ENCODE peak calls at places on chromosomes 16 and 17, in four cellular contexts. One of them, this sample, is unnamed.

GRCh38 chr17:35148144-35148543 is 527 bp downstream of the UNC45B start:
- DNase-seq in A549: no peak
- DNase-seq in neural progenitor cell: no peak
- DNase-seq in stimulated activated CD4-positive, alpha-beta T cell treated with anti-CD3 and anti-CD28 coated beads, TNF-alpha, amount 100 ng/mL, for 48 hours: no peak
- DNase-seq in this sample: peak; percentile 23

GRCh38 chr17:67200727-67201301 is 44.2 kb downstream of the HELZ start:
- DNase-seq in A549: peak; percentile 58
- DNase-seq in neural progenitor cell: peak; percentile 12
- DNase-seq in stimulated activated CD4-positive, alpha-beta T cell treated with anti-CD3 and anti-CD28 coated beads, TNF-alpha, amount 100 ng/mL, for 48 hours: no peak
- DNase-seq in this sample: no peak

GRCh38 chr17:45093444-45094110 is 32.5 kb downstream of the NMT1 start:
- DNase-seq in A549: no peak
- DNase-seq in neural progenitor cell: no peak
- DNase-seq in stimulated activated CD4-positive, alpha-beta T cell treated with anti-CD3 and anti-CD28 coated beads, TNF-alpha, amount 100 ng/mL, for 48 hours: no peak
- DNase-seq in this sample: no peak

GRCh38 chr16:81466351-81466960 is 21.8 kb downstream of the CMIP start:
- DNase-seq in A549: no peak
- DNase-seq in neural progenitor cell: peak; percentile 35
- DNase-seq in stimulated activated CD4-positive, alpha-beta T cell treated with anti-CD3 and anti-CD28 coated beads, TNF-alpha, amount 100 ng/mL, for 48 hours: no peak
- DNase-seq in this sample: no peak

GRCh38 chr16:59859606-59860402 is 1125.7 kb upstream of the GOT2 start:
- DNase-seq in A549: no peak
- DNase-seq in neural progenitor cell: no peak
- DNase-seq in stimulated activated CD4-positive, alpha-beta T cell treated with anti-CD3 and anti-CD28 coated beads, TNF-alpha, amount 100 ng/mL, for 48 hours: no peak
- DNase-seq in this sample: no peak

GRCh38 chr17:41367426-41368075 is 2.1 kb downstream of the KRT33B start:
- DNase-seq in A549: peak; percentile 25
- DNase-seq in neural progenitor cell: no peak
- DNase-seq in stimulated activated CD4-positive, alpha-beta T cell treated with anti-CD3 and anti-CD28 coated beads, TNF-alpha, amount 100 ng/mL, for 48 hours: no peak
- DNase-seq in this sample: no peak

GRCh38 chr17:56185905-56186783 is 32.9 kb downstream of the ANKFN1 start:
- DNase-seq in A549: no peak
- DNase-seq in neural progenitor cell: no peak
- DNase-seq in stimulated activated CD4-positive, alpha-beta T cell treated with anti-CD3 and anti-CD28 coated beads, TNF-alpha, amount 100 ng/mL, for 48 hours: no peak
- DNase-seq in this sample: no peak

GRCh38 chr16:86680661-86681439 is 102.5 kb downstream of the FOXL1 start:
- DNase-seq in A549: no peak
- DNase-seq in neural progenitor cell: no peak
- DNase-seq in stimulated activated CD4-positive, alpha-beta T cell treated with anti-CD3 and anti-CD28 coated beads, TNF-alpha, amount 100 ng/mL, for 48 hours: no peak
- DNase-seq in this sample: no peak

GRCh38 chr16:80619824-80620223 is 79.0 kb downstream of the DYNLRB2 start:
- DNase-seq in A549: no peak
- DNase-seq in neural progenitor cell: no peak
- DNase-seq in stimulated activated CD4-positive, alpha-beta T cell treated with anti-CD3 and anti-CD28 coated beads, TNF-alpha, amount 100 ng/mL, for 48 hours: no peak
- DNase-seq in this sample: no peak

GRCh38 chr17:35048685-35049379 is 14.7 kb downstream of the RFFL start:
- DNase-seq in A549: no peak
- DNase-seq in neural progenitor cell: no peak
- DNase-seq in stimulated activated CD4-positive, alpha-beta T cell treated with anti-CD3 and anti-CD28 coated beads, TNF-alpha, amount 100 ng/mL, for 48 hours: no peak
- DNase-seq in this sample: no peak

GRCh38 chr16:85562102-85562786 is 50.9 kb upstream of the GSE1 start:
- DNase-seq in A549: no peak
- DNase-seq in neural progenitor cell: no peak
- DNase-seq in stimulated activated CD4-positive, alpha-beta T cell treated with anti-CD3 and anti-CD28 coated beads, TNF-alpha, amount 100 ng/mL, for 48 hours: no peak
- DNase-seq in this sample: no peak

GRCh38 chr17:33469911-33470310 is 176.8 kb upstream of the ASIC2 start:
- DNase-seq in A549: no peak
- DNase-seq in neural progenitor cell: no peak
- DNase-seq in stimulated activated CD4-positive, alpha-beta T cell treated with anti-CD3 and anti-CD28 coated beads, TNF-alpha, amount 100 ng/mL, for 48 hours: no peak
- DNase-seq in this sample: peak; percentile 51

GRCh38 chr16:27819881-27820610 is 243.5 kb downstream of the GSG1L start:
- DNase-seq in A549: no peak
- DNase-seq in neural progenitor cell: no peak
- DNase-seq in stimulated activated CD4-positive, alpha-beta T cell treated with anti-CD3 and anti-CD28 coated beads, TNF-alpha, amount 100 ng/mL, for 48 hours: no peak
- DNase-seq in this sample: no peak

GRCh38 chr17:49779730-49780220 is 8.7 kb upstream of the KAT7 start:
- DNase-seq in A549: peak; percentile 34
- DNase-seq in neural progenitor cell: peak; percentile 15
- DNase-seq in stimulated activated CD4-positive, alpha-beta T cell treated with anti-CD3 and anti-CD28 coated beads, TNF-alpha, amount 100 ng/mL, for 48 hours: no peak
- DNase-seq in this sample: no peak

GRCh38 chr17:59561042-59561441 is 4.4 kb upstream of the DHX40 start:
- DNase-seq in A549: peak; percentile 56
- DNase-seq in neural progenitor cell: peak; percentile 22
- DNase-seq in stimulated activated CD4-positive, alpha-beta T cell treated with anti-CD3 and anti-CD28 coated beads, TNF-alpha, amount 100 ng/mL, for 48 hours: no peak
- DNase-seq in this sample: peak; percentile 18

GRCh38 chr17:64262422-64263260 is at the start of gene TEX2:
- DNase-seq in A549: peak; percentile 59
- DNase-seq in neural progenitor cell: peak; percentile 45
- DNase-seq in stimulated activated CD4-positive, alpha-beta T cell treated with anti-CD3 and anti-CD28 coated beads, TNF-alpha, amount 100 ng/mL, for 48 hours: no peak
- DNase-seq in this sample: peak; percentile 46

GRCh38 chr16:48054881-48055601 is 100.8 kb downstream of the ABCC12 start:
- DNase-seq in A549: peak; percentile 30
- DNase-seq in neural progenitor cell: peak; percentile 75
- DNase-seq in stimulated activated CD4-positive, alpha-beta T cell treated with anti-CD3 and anti-CD28 coated beads, TNF-alpha, amount 100 ng/mL, for 48 hours: no peak
- DNase-seq in this sample: peak; percentile 79

GRCh38 chr17:48177816-48178215 is 70.2 kb downstream of the SNX11 start:
- DNase-seq in A549: no peak
- DNase-seq in neural progenitor cell: no peak
- DNase-seq in stimulated activated CD4-positive, alpha-beta T cell treated with anti-CD3 and anti-CD28 coated beads, TNF-alpha, amount 100 ng/mL, for 48 hours: no peak
- DNase-seq in this sample: no peak

GRCh38 chr17:43467981-43468541 is 15.7 kb upstream of the DHX8 start:
- DNase-seq in A549: no peak
- DNase-seq in neural progenitor cell: peak; percentile 16
- DNase-seq in stimulated activated CD4-positive, alpha-beta T cell treated with anti-CD3 and anti-CD28 coated beads, TNF-alpha, amount 100 ng/mL, for 48 hours: no peak
- DNase-seq in this sample: no peak

GRCh38 chr17:67051155-67051538 is 6.8 kb downstream of the CACNG1 start:
- DNase-seq in A549: no peak
- DNase-seq in neural progenitor cell: no peak
- DNase-seq in stimulated activated CD4-positive, alpha-beta T cell treated with anti-CD3 and anti-CD28 coated beads, TNF-alpha, amount 100 ng/mL, for 48 hours: no peak
- DNase-seq in this sample: no peak

GRCh38 chr17:4182043-4182442 is 39.0 kb downstream of the CYB5D2 start:
- DNase-seq in A549: no peak
- DNase-seq in neural progenitor cell: no peak
- DNase-seq in stimulated activated CD4-positive, alpha-beta T cell treated with anti-CD3 and anti-CD28 coated beads, TNF-alpha, amount 100 ng/mL, for 48 hours: no peak
- DNase-seq in this sample: no peak

GRCh38 chr16:11079657-11080187 is 135.4 kb downstream of the CLEC16A start:
- DNase-seq in A549: no peak
- DNase-seq in neural progenitor cell: no peak
- DNase-seq in stimulated activated CD4-positive, alpha-beta T cell treated with anti-CD3 and anti-CD28 coated beads, TNF-alpha, amount 100 ng/mL, for 48 hours: no peak
- DNase-seq in this sample: peak; percentile 38

GRCh38 chr16:81737885-81738536 is 41.1 kb upstream of the PLCG2 start:
- DNase-seq in A549: peak; percentile 87
- DNase-seq in neural progenitor cell: peak; percentile 89
- DNase-seq in stimulated activated CD4-positive, alpha-beta T cell treated with anti-CD3 and anti-CD28 coated beads, TNF-alpha, amount 100 ng/mL, for 48 hours: peak; percentile 70
- DNase-seq in this sample: peak; percentile 92

GRCh38 chr16:10242076-10242475 is 59.8 kb upstream of the GRIN2A start:
- DNase-seq in A549: no peak
- DNase-seq in neural progenitor cell: no peak
- DNase-seq in stimulated activated CD4-positive, alpha-beta T cell treated with anti-CD3 and anti-CD28 coated beads, TNF-alpha, amount 100 ng/mL, for 48 hours: no peak
- DNase-seq in this sample: no peak

GRCh38 chr16:5064915-5065314 is 841 bp downstream of the C16orf89 start:
- DNase-seq in A549: no peak
- DNase-seq in neural progenitor cell: no peak
- DNase-seq in stimulated activated CD4-positive, alpha-beta T cell treated with anti-CD3 and anti-CD28 coated beads, TNF-alpha, amount 100 ng/mL, for 48 hours: no peak
- DNase-seq in this sample: no peak

GRCh38 chr16:53053967-53054669 is 673 bp upstream of the CHD9 start:
- DNase-seq in A549: no peak
- DNase-seq in neural progenitor cell: no peak
- DNase-seq in stimulated activated CD4-positive, alpha-beta T cell treated with anti-CD3 and anti-CD28 coated beads, TNF-alpha, amount 100 ng/mL, for 48 hours: no peak
- DNase-seq in this sample: no peak

GRCh38 chr17:77325537-77325825 is 184.7 kb downstream of the SEC14L1 start:
- DNase-seq in A549: no peak
- DNase-seq in neural progenitor cell: no peak
- DNase-seq in stimulated activated CD4-positive, alpha-beta T cell treated with anti-CD3 and anti-CD28 coated beads, TNF-alpha, amount 100 ng/mL, for 48 hours: no peak
- DNase-seq in this sample: no peak

GRCh38 chr16:64656471-64656870 is 465.4 kb downstream of the CDH11 start:
- DNase-seq in A549: no peak
- DNase-seq in neural progenitor cell: no peak
- DNase-seq in stimulated activated CD4-positive, alpha-beta T cell treated with anti-CD3 and anti-CD28 coated beads, TNF-alpha, amount 100 ng/mL, for 48 hours: no peak
- DNase-seq in this sample: no peak

GRCh38 chr17:51228177-51228576 is 31.7 kb downstream of the MBTD1 start:
- DNase-seq in A549: no peak
- DNase-seq in neural progenitor cell: no peak
- DNase-seq in stimulated activated CD4-positive, alpha-beta T cell treated with anti-CD3 and anti-CD28 coated beads, TNF-alpha, amount 100 ng/mL, for 48 hours: no peak
- DNase-seq in this sample: no peak

GRCh38 chr16:12881771-12882170 is 19.6 kb upstream of the SHISA9 start:
- DNase-seq in A549: no peak
- DNase-seq in neural progenitor cell: no peak
- DNase-seq in stimulated activated CD4-positive, alpha-beta T cell treated with anti-CD3 and anti-CD28 coated beads, TNF-alpha, amount 100 ng/mL, for 48 hours: no peak
- DNase-seq in this sample: no peak

GRCh38 chr17:80708497-80708896 is 163.9 kb downstream of the RPTOR start:
- DNase-seq in A549: no peak
- DNase-seq in neural progenitor cell: no peak
- DNase-seq in stimulated activated CD4-positive, alpha-beta T cell treated with anti-CD3 and anti-CD28 coated beads, TNF-alpha, amount 100 ng/mL, for 48 hours: no peak
- DNase-seq in this sample: no peak

GRCh38 chr16:54077412-54077821 is 209.2 kb downstream of the IRX3 start:
- DNase-seq in A549: peak; percentile 38
- DNase-seq in neural progenitor cell: no peak
- DNase-seq in stimulated activated CD4-positive, alpha-beta T cell treated with anti-CD3 and anti-CD28 coated beads, TNF-alpha, amount 100 ng/mL, for 48 hours: no peak
- DNase-seq in this sample: no peak

This sample was measured in ELF-1.